ENCODE peak calls at places on chromosomes 13 and 19, in six cellular contexts. One of them, this sample, is unnamed.

GRCh38 chr19:35702223-35703012 is 1.9 kb upstream of the ZBTB32 start:
- DNase-seq in GM23338: peak; percentile 100
- DNase-seq in heart left ventricle: peak; percentile 96
- DNase-seq in left ventricle myocardium inferior: peak; percentile 95
- DNase-seq in neural progenitor cell: peak; percentile 99
- DNase-seq in RWPE1: peak; percentile 97
- DNase-seq in this sample: peak; percentile 83

GRCh38 chr19:56110515-56111448 is 10.3 kb downstream of the ZNF787 start:
- DNase-seq in GM23338: no peak
- DNase-seq in heart left ventricle: peak; percentile 72
- DNase-seq in left ventricle myocardium inferior: peak; percentile 64
- DNase-seq in neural progenitor cell: peak; percentile 34
- DNase-seq in RWPE1: no peak
- DNase-seq in this sample: no peak

GRCh38 chr13:95627590-95627989 is 16.9 kb downstream of the DZIP1 start:
- DNase-seq in GM23338: no peak
- DNase-seq in heart left ventricle: no peak
- DNase-seq in left ventricle myocardium inferior: no peak
- DNase-seq in neural progenitor cell: no peak
- DNase-seq in RWPE1: no peak
- DNase-seq in this sample: no peak

GRCh38 chr19:4516939-4517300 is 1.4 kb downstream of the PLIN4 start:
- DNase-seq in GM23338: no peak
- DNase-seq in heart left ventricle: peak; percentile 52
- DNase-seq in left ventricle myocardium inferior: peak; percentile 54
- DNase-seq in neural progenitor cell: no peak
- DNase-seq in RWPE1: no peak
- DNase-seq in this sample: no peak

GRCh38 chr19:32570081-32570785 is 10.8 kb upstream of the PDCD5 start:
- DNase-seq in GM23338: peak; percentile 85
- DNase-seq in heart left ventricle: peak; percentile 26
- DNase-seq in left ventricle myocardium inferior: no peak
- DNase-seq in neural progenitor cell: peak; percentile 81
- DNase-seq in RWPE1: peak; percentile 49
- DNase-seq in this sample: peak; percentile 32

GRCh38 chr19:49631279-49631588 is 8.7 kb downstream of the RRAS start:
- DNase-seq in GM23338: no peak
- DNase-seq in heart left ventricle: no peak
- DNase-seq in left ventricle myocardium inferior: no peak
- DNase-seq in neural progenitor cell: no peak
- DNase-seq in RWPE1: no peak
- DNase-seq in this sample: no peak

GRCh38 chr19:51188227-51188559 is 36.7 kb upstream of the CD33 start:
- DNase-seq in GM23338: no peak
- DNase-seq in heart left ventricle: no peak
- DNase-seq in left ventricle myocardium inferior: no peak
- DNase-seq in neural progenitor cell: no peak
- DNase-seq in RWPE1: no peak
- DNase-seq in this sample: no peak

GRCh38 chr13:49386664-49387063 is 57.2 kb downstream of the CAB39L start:
- DNase-seq in GM23338: no peak
- DNase-seq in heart left ventricle: no peak
- DNase-seq in left ventricle myocardium inferior: no peak
- DNase-seq in neural progenitor cell: no peak
- DNase-seq in RWPE1: no peak
- DNase-seq in this sample: no peak

GRCh38 chr19:1259206-1259872 is 9.8 kb upstream of the CIRBP start:
- DNase-seq in GM23338: peak; percentile 81
- DNase-seq in heart left ventricle: peak; percentile 89
- DNase-seq in left ventricle myocardium inferior: peak; percentile 85
- DNase-seq in neural progenitor cell: peak; percentile 71
- DNase-seq in RWPE1: no peak
- DNase-seq in this sample: no peak

GRCh38 chr19:18274776-18275356 is 614 bp upstream of the IQCN start:
- DNase-seq in GM23338: peak; percentile 37
- DNase-seq in heart left ventricle: peak; percentile 88
- DNase-seq in left ventricle myocardium inferior: peak; percentile 87
- DNase-seq in neural progenitor cell: no peak
- DNase-seq in RWPE1: peak; percentile 78
- DNase-seq in this sample: no peak

GRCh38 chr19:2324220-2324948 is 4.0 kb downstream of the LSM7 start:
- DNase-seq in GM23338: no peak
- DNase-seq in heart left ventricle: no peak
- DNase-seq in left ventricle myocardium inferior: no peak
- DNase-seq in neural progenitor cell: no peak
- DNase-seq in RWPE1: no peak
- DNase-seq in this sample: no peak

DNA sequence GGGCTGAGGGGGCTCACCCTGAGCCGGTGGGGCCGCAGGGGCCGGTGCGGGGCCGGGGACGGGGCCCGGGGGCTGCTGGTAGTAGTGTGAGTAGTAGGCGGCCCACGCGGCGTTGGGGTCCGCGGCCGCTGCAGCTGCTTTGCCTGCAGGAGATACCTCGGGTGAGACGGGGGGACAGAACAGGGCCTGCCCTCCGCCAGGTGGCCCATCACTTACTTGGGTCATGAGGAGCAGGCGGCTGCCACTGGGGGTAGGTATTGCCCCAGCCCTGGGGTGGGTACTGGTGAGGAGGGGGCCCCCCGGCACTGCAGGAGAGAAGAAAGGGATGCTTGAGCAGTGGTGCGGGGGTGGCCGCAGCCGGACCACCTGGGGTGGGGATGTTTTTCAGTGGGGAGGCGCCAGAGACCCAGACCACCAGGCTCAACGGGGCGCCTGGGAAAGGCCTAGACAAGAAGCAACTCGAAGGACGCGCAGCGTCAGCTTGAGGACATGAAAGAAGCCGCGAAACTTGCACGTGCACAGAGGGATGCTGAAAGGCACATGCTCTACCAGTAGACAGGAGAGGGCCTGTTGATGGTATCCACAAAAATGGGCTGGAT is 8.9 kb downstream of the KHSRP start:
- DNase-seq in GM23338: no peak
- DNase-seq in heart left ventricle: no peak
- DNase-seq in left ventricle myocardium inferior: no peak
- DNase-seq in neural progenitor cell: no peak
- DNase-seq in RWPE1: no peak
- DNase-seq in this sample: no peak
- TF ChIP-seq CTCF in GM23338: no peak
- TF ChIP-seq CTCF in heart left ventricle: no peak
- TF ChIP-seq CTCF in left ventricle myocardium inferior: no peak
- TF ChIP-seq CTCF in neural progenitor cell: no peak
- TF ChIP-seq CTCF in RWPE1: no peak
- TF ChIP-seq CTCF in this sample: no peak

GRCh38 chr13:98315902-98316301 is 138.8 kb upstream of the RNF113B start:
- DNase-seq in GM23338: no peak
- DNase-seq in heart left ventricle: no peak
- DNase-seq in left ventricle myocardium inferior: no peak
- DNase-seq in neural progenitor cell: no peak
- DNase-seq in RWPE1: no peak
- DNase-seq in this sample: no peak
- TF ChIP-seq CTCF in GM23338: no peak
- TF ChIP-seq CTCF in heart left ventricle: no peak
- TF ChIP-seq CTCF in left ventricle myocardium inferior: no peak
- TF ChIP-seq CTCF in neural progenitor cell: no peak
- TF ChIP-seq CTCF in RWPE1: no peak
- TF ChIP-seq CTCF in this sample: no peak

GRCh38 chr13:101785858-101786257 is 333.4 kb downstream of the ITGBL1 start:
- DNase-seq in GM23338: peak; percentile 77
- DNase-seq in heart left ventricle: peak; percentile 21
- DNase-seq in left ventricle myocardium inferior: peak; percentile 19
- DNase-seq in neural progenitor cell: peak; percentile 64
- DNase-seq in RWPE1: peak; percentile 13
- DNase-seq in this sample: peak; percentile 2
- TF ChIP-seq CTCF in GM23338: peak; percentile 92
- TF ChIP-seq CTCF in heart left ventricle: peak; percentile 51
- TF ChIP-seq CTCF in left ventricle myocardium inferior: peak; percentile 64
- TF ChIP-seq CTCF in neural progenitor cell: peak; percentile 58
- TF ChIP-seq CTCF in RWPE1: peak; percentile 14
- TF ChIP-seq CTCF in this sample: peak; percentile 47

GRCh38 chr13:53778937-53779336 is 750.3 kb downstream of the OLFM4 start:
- DNase-seq in GM23338: peak; percentile 40
- DNase-seq in heart left ventricle: no peak
- DNase-seq in left ventricle myocardium inferior: no peak
- DNase-seq in neural progenitor cell: no peak
- DNase-seq in RWPE1: no peak
- DNase-seq in this sample: no peak

GRCh38 chr13:53775807-53776206 is 747.2 kb downstream of the OLFM4 start:
- DNase-seq in GM23338: peak; percentile 23
- DNase-seq in heart left ventricle: no peak
- DNase-seq in left ventricle myocardium inferior: no peak
- DNase-seq in neural progenitor cell: no peak
- DNase-seq in RWPE1: no peak
- DNase-seq in this sample: no peak
- TF ChIP-seq CTCF in GM23338: no peak
- TF ChIP-seq CTCF in heart left ventricle: no peak
- TF ChIP-seq CTCF in left ventricle myocardium inferior: no peak
- TF ChIP-seq CTCF in neural progenitor cell: no peak
- TF ChIP-seq CTCF in RWPE1: no peak
- TF ChIP-seq CTCF in this sample: peak; percentile 41

GRCh38 chr13:46659413-46660065 is 106.6 kb downstream of the LRCH1 start:
- DNase-seq in GM23338: no peak
- DNase-seq in heart left ventricle: no peak
- DNase-seq in left ventricle myocardium inferior: no peak
- DNase-seq in neural progenitor cell: no peak
- DNase-seq in RWPE1: no peak
- DNase-seq in this sample: no peak
- TF ChIP-seq CTCF in GM23338: no peak
- TF ChIP-seq CTCF in heart left ventricle: no peak
- TF ChIP-seq CTCF in left ventricle myocardium inferior: no peak
- TF ChIP-seq CTCF in neural progenitor cell: no peak
- TF ChIP-seq CTCF in RWPE1: no peak
- TF ChIP-seq CTCF in this sample: no peak

GRCh38 chr19:31346184-31346583 is 3.1 kb downstream of the TSHZ3 start:
- DNase-seq in GM23338: no peak
- DNase-seq in heart left ventricle: no peak
- DNase-seq in left ventricle myocardium inferior: no peak
- DNase-seq in neural progenitor cell: no peak
- DNase-seq in RWPE1: no peak
- DNase-seq in this sample: no peak
- TF ChIP-seq CTCF in GM23338: no peak
- TF ChIP-seq CTCF in heart left ventricle: no peak
- TF ChIP-seq CTCF in left ventricle myocardium inferior: no peak
- TF ChIP-seq CTCF in neural progenitor cell: no peak
- TF ChIP-seq CTCF in RWPE1: no peak
- TF ChIP-seq CTCF in this sample: no peak

This sample was measured in neural crest cell.